ENCODE peak calls at places on chromosomes 7 and 10, in five cellular contexts. J, D, B, N and K are unnamed samples.

GRCh38 chr10:101669181-101669580 is 25.8 kb downstream of the FBXW4 start:
- DNase-seq in J (no peak), D (no peak), B (no peak), N (no peak), K (no peak)

GRCh38 chr7:13822678-13823077 is 166.8 kb downstream of the ETV1 start:
- DNase-seq in J (no peak), B (no peak), N (no peak), D (no peak), K (no peak)

GRCh38 chr7:93115796-93116195 is 2.0 kb downstream of the SAMD9 start:
- DNase-seq in B (no peak), N (no peak), D (no peak), J (peak; percentile 56), K (peak; percentile 37)

GRCh38 chr10:21527634-21528451 is 2.4 kb upstream of the SKIDA1 start:
- DNase-seq in D (no peak), N (no peak), B (no peak), J (peak; percentile 64), K (peak; percentile 84)

GRCh38 chr10:3625959-3626751 is 158.9 kb downstream of the KLF6 start:
- DNase-seq in N (no peak), B (no peak), J (peak; percentile 43), D (no peak), K (peak; percentile 72)

GRCh38 chr7:16393862-16394422 is 27.4 kb downstream of the CRPPA start:
- DNase-seq in N (no peak), B (no peak), D (no peak), J (no peak), K (no peak)

GRCh38 chr7:158263110-158263963 is 324.3 kb downstream of the PTPRN2 start:
- DNase-seq in J (no peak), N (no peak), D (no peak), B (peak; percentile 44), K (no peak)

GRCh38 chr10:61541960-61542359 is 88.8 kb upstream of the TMEM26 start:
- DNase-seq in N (no peak), B (no peak), J (no peak), D (no peak), K (no peak)

GRCh38 chr7:80591654-80592053 is 46.8 kb upstream of the CD36 start:
- DNase-seq in N (no peak), B (no peak), J (no peak), D (no peak), K (no peak)

GRCh38 chr10:44857363-44858016 is 53.6 kb upstream of the TMEM72 start:
- DNase-seq in J (peak; percentile 74), B (peak; percentile 87), N (no peak), D (peak; percentile 35), K (peak; percentile 92)

GRCh38 chr7:90777075-90777864 is 181.1 kb downstream of the CDK14 start:
- DNase-seq in N (no peak), J (no peak), D (no peak), B (no peak), K (no peak)

GRCh38 chr7:101402081-101402779 is 39.6 kb downstream of the COL26A1 start:
- DNase-seq in J (peak; percentile 85), B (no peak), N (peak; percentile 10), D (no peak), K (peak; percentile 19)

GRCh38 chr10:70537398-70538194 is 59.0 kb downstream of the PALD1 start:
- DNase-seq in J (no peak), D (no peak), N (no peak), B (no peak), K (no peak)

GRCh38 chr10:119503821-119504220 is 38.7 kb downstream of the RGS10 start:
- DNase-seq in B (peak; percentile 10), J (no peak), D (no peak), N (no peak), K (no peak)

GRCh38 chr7:80997841-80998240 is 79.0 kb upstream of the SEMA3C start:
- DNase-seq in J (peak; percentile 8), B (no peak), D (no peak), N (no peak), K (no peak)

GRCh38 chr7:38660427-38661099 is 29.4 kb upstream of the AMPH start:
- DNase-seq in N (no peak), J (peak; percentile 61), B (peak; percentile 81), D (no peak), K (peak; percentile 41)

GRCh38 chr7:133504825-133505224 is 251.9 kb downstream of the EXOC4 start:
- DNase-seq in D (no peak), J (no peak), N (no peak), B (no peak), K (peak; percentile 48)

GRCh38 chr7:42972703-42973500 is 40.7 kb downstream of the MRPL32 start:
- DNase-seq in J (peak; percentile 100), D (no peak), N (peak; percentile 18), B (no peak), K (peak; percentile 100)

GRCh38 chr7:102917436-102918353 is 4.9 kb downstream of the LRRC17 start:
- DNase-seq in D (no peak), J (no peak), N (no peak), B (no peak), K (no peak)

GRCh38 chr7:49766966-49767365 is 6.5 kb upstream of the VWC2 start:
- DNase-seq in J (no peak), D (no peak), N (no peak), B (no peak), K (no peak)

GRCh38 chr10:98030093-98030821 is at the start of gene CRTAC1:
- DNase-seq in B (no peak), D (no peak), J (peak; percentile 9), N (no peak), K (peak; percentile 8)

GRCh38 chr7:38374507-38374906 is 101.1 kb upstream of the TARP start:
- DNase-seq in D (peak; percentile 76), B (no peak), J (peak; percentile 20), N (no peak), K (peak; percentile 51)

GRCh38 chr7:137962491-137962874 is 39.4 kb downstream of the CREB3L2 start:
- DNase-seq in J (no peak), D (no peak), B (no peak), N (no peak), K (no peak)

GRCh38 chr7:156261581-156261980 is 379.0 kb upstream of the RNF32 start:
- DNase-seq in N (no peak), D (no peak), B (no peak), J (no peak), K (no peak)
- H3K4me3 ChIP-seq in N (no peak overlapping the region), D (no peak overlapping the region), B (no peak overlapping the region), J (no peak overlapping the region), K (no peak overlapping the region)

GRCh38 chr10:14186245-14186644 is 144.5 kb downstream of the FRMD4A start:
- DNase-seq in B (no peak), J (no peak), D (no peak), N (no peak), K (peak; percentile 20)
- TF ChIP-seq CTCF in B (no peak), J (peak; percentile 39), D (no peak), N (peak; percentile 55), K (peak; percentile 53)

DNA sequence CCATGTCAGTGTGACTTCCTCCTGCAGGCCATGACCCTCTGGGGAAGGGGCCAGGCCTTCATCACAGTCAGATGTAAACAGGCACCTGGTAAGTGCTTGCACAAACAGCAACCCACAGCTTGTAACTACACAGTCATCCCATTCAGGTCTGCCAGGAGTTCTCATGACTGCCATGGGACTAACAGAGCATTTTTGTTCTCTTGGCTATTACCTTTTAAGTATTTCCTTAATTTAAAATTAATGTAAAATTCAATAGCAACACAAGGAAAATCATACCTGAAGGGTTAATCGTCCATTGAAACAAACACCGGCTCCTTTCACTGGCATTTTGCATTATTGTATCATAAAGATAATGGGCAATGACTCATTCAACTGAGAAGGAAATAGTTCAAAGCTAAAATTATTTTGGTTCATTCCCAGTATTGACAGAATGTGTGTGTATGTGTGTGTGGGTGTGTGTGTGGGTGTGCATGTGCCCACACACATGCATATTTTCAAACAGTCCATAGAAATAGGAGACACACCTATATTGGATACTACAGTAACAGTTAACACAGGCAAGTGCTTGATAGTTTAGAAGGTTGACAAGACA is 307.9 kb downstream of the WDR11 start:
- DNase-seq in J (no peak), D (no peak), B (no peak), N (no peak), K (peak; percentile 8)
- H3K4me3 ChIP-seq in J (no peak overlapping the region), D (no peak overlapping the region), B (no peak overlapping the region), N (no peak overlapping the region), K (no peak overlapping the region)

GRCh38 chr7:105012503-105013282 is 1.3 kb upstream of the KMT2E start:
- DNase-seq in N (peak; percentile 70), D (peak; percentile 99), B (peak; percentile 100), J (peak; percentile 99), K (peak; percentile 99)

GRCh38 chr7:105015631-105015965 is 1.6 kb downstream of the KMT2E start:
- DNase-seq in J (no peak), B (no peak), N (no peak), D (peak; percentile 57), K (peak; percentile 43)

GRCh38 chr7:105014725-105015630 is 973 bp downstream of the KMT2E start:
- DNase-seq in J (peak; percentile 28), N (no peak), D (peak; percentile 69), B (peak; percentile 84), K (peak; percentile 48)

GRCh38 chr7:105013283-105013817 is 655 bp upstream of the KMT2E start:
- DNase-seq in N (peak; percentile 51), B (peak; percentile 99), J (peak; percentile 95), D (peak; percentile 90), K (peak; percentile 95)

DNA sequence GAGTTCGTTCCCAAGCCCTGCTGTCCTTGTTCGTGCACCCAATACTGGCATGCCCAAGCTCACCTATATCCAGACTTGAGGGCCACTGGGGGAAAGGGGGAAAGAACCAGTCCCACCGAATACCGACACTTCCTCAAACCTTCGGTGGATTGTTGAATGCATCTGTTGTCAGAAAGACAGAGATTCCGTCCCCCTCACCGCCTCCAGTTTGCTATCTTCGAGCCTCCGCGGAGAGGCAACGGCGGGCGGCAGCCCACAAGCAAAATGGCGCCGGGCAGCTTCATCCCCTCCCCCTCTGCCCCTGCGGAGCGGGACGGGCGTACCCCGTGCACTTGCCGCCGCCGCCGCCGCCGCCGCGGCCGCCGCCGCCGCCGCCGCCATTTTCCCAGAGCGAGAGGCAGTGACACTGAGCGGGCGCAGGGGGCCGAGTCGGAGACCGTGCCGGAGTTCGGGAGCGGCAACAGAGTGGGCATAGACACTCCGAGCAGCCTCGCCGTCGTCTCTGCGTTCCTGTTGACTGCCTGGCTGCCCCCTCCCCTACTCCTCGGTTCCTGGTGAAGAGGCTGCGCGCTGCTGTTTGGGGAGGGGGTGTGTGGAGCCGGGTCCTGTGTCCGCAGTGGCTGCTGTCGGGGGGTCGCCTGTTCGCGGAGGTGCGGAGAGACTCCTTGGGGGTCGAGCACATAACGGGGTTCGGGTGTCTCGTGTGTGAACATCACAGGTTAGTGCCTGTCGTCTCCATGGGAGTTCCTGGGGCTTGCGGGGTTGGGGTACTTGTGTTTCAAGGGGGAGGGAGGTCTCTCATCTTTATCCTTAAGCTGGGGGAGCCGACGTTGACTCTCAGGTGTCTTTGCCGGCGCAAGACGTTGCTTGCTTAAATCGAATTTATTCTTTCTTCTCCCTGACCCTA is at the start of gene KMT2E:
- DNase-seq in N (no peak), B (peak; percentile 98), J (peak; percentile 83), D (peak; percentile 83), K (peak; percentile 84)
- TF ChIP-seq CTCF in N (no peak), B (peak; percentile 40), J (no peak), D (peak; percentile 42), K (no peak)

GRCh38 chr10:60466267-60467201 is 76.9 kb upstream of the ANK3 start:
- DNase-seq in J (no peak), B (no peak), D (no peak), N (no peak), K (no peak)
- H3K4me3 ChIP-seq in J (no peak overlapping the region), B (no peak overlapping the region), D (no peak overlapping the region), N (no peak overlapping the region), K (no peak overlapping the region)